ENCODE peak calls at places on chromosomes 12 and 14, in eight cellular contexts. D, P, A, M, U, G, L and I are unnamed samples.

GRCh38 chr14:103091041-103091882 is 3.3 kb upstream of the EXOC3L4 start:
- DNase-seq in G (peak), M (peak), A (peak), U (peak), D (no peak), L (no peak), P (peak), I (peak)

GRCh38 chr12:64890873-64891468 is 66.5 kb downstream of the TBC1D30 start:
- DNase-seq in L (no peak), M (peak), A (no peak), P (peak), U (no peak), G (peak), D (peak), I (no peak)

GRCh38 chr14:92568621-92569479 is 55.3 kb downstream of the RIN3 start:
- DNase-seq in L (no peak), P (no peak), G (no peak), A (no peak), D (no peak), U (no peak), M (no peak), I (no peak)

GRCh38 chr12:25276199-25276937 is 25.6 kb upstream of the KRAS start:
- DNase-seq in A (peak), U (peak), D (peak), P (peak), M (peak), L (no peak), G (peak), I (peak)

GRCh38 chr12:66129934-66130266 is 650 bp downstream of the LLPH start:
- DNase-seq in M (no peak), G (no peak), L (no peak), U (no peak), A (no peak), P (peak), D (no peak), I (no peak)

GRCh38 chr12:112555621-112556233 is 137.0 kb downstream of the PTPN11 start:
- DNase-seq in U (no peak), P (peak), G (peak), A (no peak), M (no peak), L (no peak), D (no peak), I (no peak)

GRCh38 chr12:32647275-32647674 is 31.8 kb upstream of the DNM1L start:
- DNase-seq in L (no peak), M (no peak), G (no peak), A (no peak), P (no peak), D (no peak), U (no peak), I (no peak)

GRCh38 chr14:58915646-58916045 is 272.8 kb upstream of the DAAM1 start:
- DNase-seq in L (no peak), G (no peak), M (no peak), U (no peak), A (no peak), P (no peak), D (no peak), I (no peak)

GRCh38 chr14:58315606-58316005 is 17.3 kb downstream of the ARID4A start:
- DNase-seq in D (no peak), L (no peak), M (peak), A (no peak), P (no peak), G (no peak), U (no peak), I (no peak)

GRCh38 chr12:98352218-98352811 is 163.1 kb upstream of the TMPO start:
- DNase-seq in A (no peak), G (no peak), L (no peak), D (peak), U (no peak), P (peak), M (peak), I (no peak)

GRCh38 chr12:42031847-42032564 is 112.7 kb downstream of the GXYLT1 start:
- DNase-seq in U (no peak), G (no peak), M (no peak), A (no peak), L (no peak), D (no peak), P (no peak), I (no peak)

GRCh38 chr12:119069029-119069731 is 87.8 kb downstream of the SRRM4 start:
- DNase-seq in U (no peak), P (no peak), M (no peak), A (no peak), L (no peak), D (no peak), G (no peak), I (no peak)

GRCh38 chr12:26723379-26724308 is 109.3 kb downstream of the ITPR2 start:
- DNase-seq in M (peak), A (no peak), G (no peak), U (no peak), L (no peak), P (no peak), D (no peak), I (no peak)

GRCh38 chr12:4036872-4037271 is 163.7 kb upstream of the PARP11 start:
- DNase-seq in M (no peak), G (no peak), U (no peak), D (no peak), P (no peak), A (no peak), L (no peak), I (no peak)

GRCh38 chr12:95100264-95101190 is 27.1 kb upstream of the NR2C1 start:
- DNase-seq in M (no peak), P (no peak), U (no peak), D (no peak), G (peak), A (no peak), L (no peak), I (no peak)

GRCh38 chr14:105323663-105324062 is 9.1 kb downstream of the PACS2 start:
- DNase-seq in M (no peak), A (no peak), U (no peak), L (no peak), D (no peak), G (no peak), P (no peak), I (no peak)

GRCh38 chr14:70289138-70289537 is 70.3 kb downstream of the COX16 start:
- DNase-seq in A (no peak), U (no peak), D (no peak), M (no peak), L (no peak), G (no peak), P (no peak), I (no peak)

GRCh38 chr12:114671664-114672476 is 12.1 kb downstream of the TBX3 start:
- DNase-seq in G (no peak), M (peak), U (no peak), A (no peak), L (no peak), D (no peak), P (no peak), I (peak)

GRCh38 chr14:97602438-97603117 is 805.4 kb downstream of the VRK1 start:
- DNase-seq in D (no peak), P (no peak), U (no peak), A (peak), L (no peak), M (no peak), G (no peak), I (no peak)

GRCh38 chr14:64645220-64645891 is 58.9 kb upstream of the PLEKHG3 start:
- DNase-seq in U (no peak), M (peak), L (peak), P (no peak), A (no peak), G (no peak), D (no peak), I (peak)

GRCh38 chr14:96741151-96741977 is 55.8 kb upstream of the VRK1 start:
- DNase-seq in U (peak), G (peak), A (peak), D (no peak), L (peak), M (peak), P (peak), I (peak)

GRCh38 chr12:26125451-26126339 is 858 bp upstream of the BHLHE41 start:
- DNase-seq in L (peak), U (peak), M (peak), P (peak), A (peak), G (peak), D (peak), I (peak)

GRCh38 chr12:12776261-12776660 is 9.2 kb upstream of the APOLD1 start:
- DNase-seq in A (peak), M (peak), U (no peak), G (no peak), L (no peak), P (no peak), D (no peak), I (no peak)

GRCh38 chr14:101034986-101035385 is 131.5 kb upstream of the RTL1 start:
- DNase-seq in M (no peak), A (no peak), U (no peak), G (no peak), L (peak), P (no peak), D (no peak), I (peak)

GRCh38 chr12:32917094-32917611 is 20.6 kb upstream of the PKP2 start:
- DNase-seq in U (no peak), A (no peak), D (no peak), G (no peak), P (no peak), L (no peak), M (no peak), I (no peak)

GRCh38 chr12:31207799-31208465 is 118.0 kb downstream of the SINHCAF start:
- DNase-seq in P (no peak), D (no peak), G (no peak), M (no peak), U (no peak), A (no peak), L (no peak), I (no peak)

GRCh38 chr12:2958432-2959193 is 584 bp upstream of the TEAD4 start:
- DNase-seq in D (peak), A (peak), P (peak), G (peak), U (peak), M (peak), L (no peak), I (peak)

GRCh38 chr14:104865631-104866441 is 768 bp downstream of the CEP170B start:
- DNase-seq in M (peak), A (peak), P (peak), U (peak), L (peak), D (peak), G (peak), I (peak)

GRCh38 chr14:68771631-68772030 is 21.2 kb downstream of the ZFP36L1 start:
- DNase-seq in U (no peak), P (no peak), A (no peak), L (no peak), M (no peak), D (no peak), G (no peak), I (no peak)
- TF ChIP-seq POLR2A in U (no peak), P (no peak), A (no peak), L (no peak), M (no peak), D (no peak), G (no peak), I (no peak)

DNA sequence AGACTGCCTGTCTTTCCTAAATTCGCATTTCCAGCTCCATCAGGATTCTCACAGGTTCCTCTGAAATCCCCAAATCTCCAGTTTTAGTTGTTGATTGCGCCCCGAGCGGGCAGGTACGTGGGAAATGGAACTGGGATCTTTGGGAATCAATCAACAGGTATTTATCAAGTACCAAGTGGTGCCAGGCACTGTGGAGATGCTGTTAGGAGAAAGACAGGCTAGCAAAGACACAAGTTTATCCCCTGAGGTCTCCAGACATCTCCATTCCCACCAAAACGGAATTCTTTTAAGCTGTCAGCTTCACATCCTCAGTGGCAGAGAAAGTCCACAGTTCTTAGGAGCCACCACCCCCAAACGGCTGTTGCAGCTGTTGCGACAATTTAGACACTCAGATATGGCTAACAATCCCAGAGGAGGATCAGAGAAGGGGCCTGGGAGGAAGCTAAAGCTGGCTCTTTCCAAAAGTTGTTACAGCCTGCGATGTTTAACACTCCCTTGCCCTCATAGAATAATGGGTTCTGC is 1.8 kb upstream of the ATP5MC2 start:
- DNase-seq in M (no peak), D (no peak), U (no peak), A (no peak), G (no peak), P (no peak), L (no peak), I (no peak)
- H3K4me3 ChIP-seq in M (no peak), D (no peak), U (no peak), A (peak), G (no peak), P (no peak), L (no peak), I (peak)

GRCh38 chr12:6962285-6963015 is 8.0 kb downstream of the PHB2 start:
- DNase-seq in G (peak), P (no peak), M (no peak), L (no peak), D (no peak), A (peak), U (peak), I (no peak)
- TF ChIP-seq POLR2A in G (no peak), P (no peak), M (no peak), L (no peak), D (peak), A (peak), U (peak), I (no peak)

GRCh38 chr12:47822386-47822785 is 2.7 kb upstream of the HDAC7 start:
- DNase-seq in P (no peak), U (no peak), D (no peak), L (no peak), A (no peak), G (no peak), M (no peak), I (no peak)

GRCh38 chr12:47821346-47821706 is 1.6 kb upstream of the HDAC7 start:
- DNase-seq in U (no peak), A (no peak), M (no peak), D (no peak), G (no peak), P (no peak), L (no peak), I (no peak)

GRCh38 chr12:47819902-47820630 is at the start of gene HDAC7:
- DNase-seq in A (peak), D (peak), P (peak), G (peak), M (peak), L (peak), U (peak), I (peak)

GRCh38 chr12:47819544-47819901 is 180 bp downstream of the HDAC7 start:
- DNase-seq in G (no peak), L (no peak), P (no peak), U (no peak), D (no peak), M (no peak), A (no peak), I (no peak)

GRCh38 chr12:47820631-47821345 is 1.1 kb upstream of the HDAC7 start:
- DNase-seq in G (no peak), L (peak), P (peak), M (peak), D (peak), A (peak), U (peak), I (peak)
- H3K4me3 ChIP-seq in G (peak), L (no peak), P (peak), M (peak), D (peak), A (peak), U (peak), I (peak)

DNA sequence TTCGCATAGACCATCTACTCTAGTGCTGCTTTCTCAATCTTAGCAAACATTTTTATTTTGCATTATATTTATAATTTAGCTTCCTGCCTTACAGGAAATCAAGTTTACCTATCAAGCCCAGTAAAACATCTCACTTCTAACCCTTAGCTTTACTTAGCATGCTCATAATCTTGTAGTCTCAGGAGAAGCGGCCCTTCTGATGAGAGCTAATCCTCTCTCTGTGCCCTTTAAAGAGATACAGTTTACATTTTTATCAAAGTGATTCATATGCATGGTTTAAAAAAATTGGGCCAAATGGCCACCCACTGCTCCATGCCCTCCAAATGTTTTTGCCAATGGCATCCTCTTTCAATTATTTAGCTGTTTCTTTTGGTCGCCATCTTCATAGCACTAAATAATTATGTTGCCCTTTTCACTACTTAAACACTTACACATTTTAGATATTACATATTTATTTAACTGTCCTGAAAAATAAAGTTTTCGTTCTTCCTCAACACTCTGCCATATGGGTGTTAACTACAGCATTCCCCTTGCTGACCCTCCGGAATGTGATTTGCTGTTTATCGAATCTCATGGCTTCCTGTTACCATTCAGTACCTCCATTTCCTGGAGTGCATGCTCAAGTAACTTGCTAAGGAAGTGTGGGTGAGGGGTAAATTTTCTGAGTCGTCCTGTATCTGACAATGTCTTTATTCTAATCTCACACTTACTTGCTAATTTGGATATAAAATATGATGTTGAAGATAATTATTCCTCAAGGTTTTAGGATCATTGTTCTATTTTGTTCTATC is 29.3 kb downstream of the YLPM1 start:
- DNase-seq in D (no peak), G (no peak), A (no peak), P (no peak), L (no peak), M (peak), U (no peak), I (no peak)
- TF ChIP-seq POLR2A in D (no peak), G (no peak), A (no peak), P (no peak), L (no peak), M (no peak), U (no peak), I (no peak)

GRCh38 chr14:36647827-36648753 is 13.6 kb upstream of the PAX9 start:
- DNase-seq in P (peak), A (no peak), G (peak), D (no peak), L (no peak), M (peak), U (peak), I (no peak)

GRCh38 chr14:36649872-36650650 is 11.6 kb upstream of the PAX9 start:
- DNase-seq in A (no peak), U (no peak), G (no peak), M (no peak), D (no peak), P (no peak), L (no peak), I (no peak)

GRCh38 chr14:36652542-36653201 is 9.0 kb upstream of the PAX9 start:
- DNase-seq in G (no peak), D (no peak), L (no peak), A (no peak), M (no peak), P (no peak), U (no peak), I (no peak)

GRCh38 chr14:36646664-36647416 is 14.8 kb upstream of the PAX9 start:
- DNase-seq in A (no peak), L (no peak), P (no peak), G (no peak), D (no peak), U (peak), M (no peak), I (no peak)

DNA sequence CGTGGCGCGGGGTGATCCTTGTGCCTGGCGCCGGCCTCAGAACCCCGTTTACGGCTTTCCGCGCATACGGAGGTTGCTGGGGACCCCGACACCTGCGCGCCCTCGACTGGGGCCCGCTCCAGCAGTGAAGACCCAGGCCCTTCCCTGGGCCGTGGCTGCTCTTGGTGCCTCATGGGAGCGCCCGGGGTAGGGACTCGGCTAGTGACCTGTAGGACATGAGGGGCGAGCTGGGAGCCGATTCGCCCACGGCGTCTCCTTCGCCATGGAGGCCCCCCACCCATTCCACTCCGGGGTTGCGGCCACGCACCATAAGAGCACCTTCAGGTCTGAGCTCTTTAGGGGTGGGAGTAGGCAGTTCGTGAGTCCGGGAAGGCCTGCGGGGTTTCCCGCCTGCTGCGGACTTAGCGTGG is 14.2 kb upstream of the PAX9 start:
- DNase-seq in U (peak), G (no peak), M (no peak), A (no peak), L (no peak), D (no peak), P (no peak), I (no peak)
- H3K4me3 ChIP-seq in U (peak), G (peak), M (peak), A (peak), L (peak), D (no peak), P (peak), I (no peak)

GRCh38 chr12:55715169-55715764 is 579 bp upstream of the BLOC1S1 start:
- DNase-seq in A (no peak), D (no peak), L (no peak), U (no peak), M (no peak), G (no peak), P (peak), I (no peak)
- TF ChIP-seq POLR2A in A (no peak), D (no peak), L (no peak), U (no peak), M (no peak), G (no peak), P (no peak), I (no peak)

GRCh38 chr14:99522934-99523660 is 41.9 kb downstream of the CCNK start:
- DNase-seq in A (peak), P (no peak), U (no peak), L (no peak), D (no peak), G (no peak), M (peak), I (no peak)
- H3K4me3 ChIP-seq in A (no peak), P (peak), U (no peak), L (no peak), D (no peak), G (no peak), M (no peak), I (no peak)